ENCODE peak calls at places on chromosomes 7 and 10, in six cellular contexts. Q is stimulated activated CD4-positive, alpha-beta T cell treated with anti-CD3 and anti-CD28 coated beads, Interleukin-1b, Interleukin-23, amount 100 ng/mL, for 48 hours; M is nucleus accumbens; N is retinal pigment epithelial cell; J is foreskin keratinocyte; Y is pons. D is an unnamed sample.

GRCh38 chr10:18554479-18554878 is 96.9 kb downstream of the NSUN6 start:
- DNase-seq in Q (no peak), M (no peak), N (no peak), J (no peak), Y (no peak), D (no peak)

GRCh38 chr10:1074748-1075358 is 18.7 kb downstream of the WDR37 start:
- DNase-seq in Q (no peak), M (no peak), N (no peak), J (no peak), Y (peak), D (no peak)

GRCh38 chr10:89963446-89964102 is 262.2 kb downstream of the KIF20B start:
- DNase-seq in Q (no peak), M (no peak), N (no peak), J (no peak), Y (no peak), D (no peak)

GRCh38 chr7:151056286-151057037 is 1.2 kb downstream of the CDK5 start:
- DNase-seq in Q (no peak), M (peak), N (no peak), J (no peak), Y (no peak), D (peak)

GRCh38 chr10:70120417-70120816 is 12.2 kb downstream of the AIFM2 start:
- DNase-seq in Q (no peak), M (no peak), N (no peak), J (no peak), Y (no peak), D (no peak)

GRCh38 chr7:34657632-34658268 is at the start of gene NPSR1:
- DNase-seq in Q (no peak), M (no peak), N (no peak), J (no peak), Y (no peak), D (no peak)

GRCh38 chr10:63003816-63004453 is 129.2 kb upstream of the NRBF2 start:
- DNase-seq in Q (no peak), M (no peak), N (no peak), J (no peak), Y (no peak), D (no peak)

GRCh38 chr10:71969929-71970328 is 5.7 kb downstream of the CHST3 start:
- DNase-seq in Q (no peak), M (no peak), N (no peak), J (no peak), Y (peak), D (no peak)

GRCh38 chr10:97849491-97850402 is at the start of gene GOLGA7B:
- DNase-seq in Q (peak), M (peak), N (no peak), J (no peak), Y (no peak), D (peak)

GRCh38 chr10:80276335-80276734 is 13.1 kb downstream of the MAT1A start:
- DNase-seq in Q (no peak), M (no peak), N (no peak), J (no peak), Y (no peak), D (no peak)

GRCh38 chr10:43347997-43348396 is 23.4 kb upstream of the FXYD4 start:
- DNase-seq in Q (no peak), M (no peak), N (no peak), J (peak), Y (no peak), D (no peak)

GRCh38 chr10:89643431-89643811 is 1.6 kb downstream of the PANK1 start:
- DNase-seq in Q (no peak), M (no peak), N (no peak), J (no peak), Y (no peak), D (no peak)

GRCh38 chr10:74771054-74771453 is 55.3 kb upstream of the KAT6B start:
- DNase-seq in Q (no peak), M (no peak), N (no peak), J (no peak), Y (no peak), D (no peak)

GRCh38 chr10:62554632-62555199 is 180.5 kb downstream of the ZNF365 start:
- DNase-seq in Q (peak), M (peak), N (no peak), J (peak), Y (peak), D (peak)

GRCh38 chr10:35191523-35191922 is 64.9 kb downstream of the CREM start:
- DNase-seq in Q (no peak), M (peak), N (no peak), J (no peak), Y (peak), D (no peak)